ENCODE peak calls at places on chromosomes 12 and 14, in ten cellular contexts. G, Q, Z, V, Y, F, R, C, D and K are unnamed samples.

GRCh38 chr14:34662558-34663088 is 32.7 kb upstream of the SNX6 start:
- DNase-seq in R (no peak), Z (no peak), V (no peak), Q (no peak), F (no peak), G (no peak), D (no peak), C (no peak), Y (no peak), K (no peak)

GRCh38 chr14:69260979-69261605 is 1.1 kb downstream of the GALNT16 start:
- DNase-seq in R (no peak), C (peak; percentile 17), Y (peak; percentile 48), Q (no peak), V (no peak), G (no peak), Z (no peak), D (no peak), F (no peak), K (no peak)

GRCh38 chr14:53491256-53491905 is 338.3 kb upstream of the DDHD1 start:
- DNase-seq in F (peak; percentile 21), C (no peak), D (no peak), Q (no peak), Z (no peak), R (no peak), V (no peak), G (no peak), Y (no peak), K (no peak)

GRCh38 chr12:113841786-113842185 is 124.3 kb downstream of the RBM19 start:
- DNase-seq in Z (no peak), C (no peak), G (no peak), V (no peak), F (no peak), Y (no peak), D (no peak), R (no peak), Q (no peak), K (no peak)

GRCh38 chr12:32569256-32569655 is 109.8 kb upstream of the DNM1L start:
- DNase-seq in R (no peak), F (peak; percentile 19), D (peak; percentile 0), V (no peak), Z (no peak), C (no peak), Y (no peak), G (no peak), Q (no peak), K (no peak)

GRCh38 chr12:7339675-7340074 is 35.8 kb downstream of the ACSM4 start:
- DNase-seq in Y (no peak), D (no peak), F (no peak), Z (no peak), G (no peak), C (no peak), Q (no peak), R (no peak), V (no peak), K (no peak)

GRCh38 chr12:56084958-56085543 is 5.1 kb downstream of the ERBB3 start:
- DNase-seq in R (no peak), V (no peak), G (no peak), Q (no peak), Z (no peak), C (no peak), F (no peak), D (no peak), Y (no peak), K (no peak)

GRCh38 chr12:2648406-2648805 is 146.4 kb upstream of the FKBP4 start:
- DNase-seq in R (peak; percentile 29), Y (no peak), F (no peak), C (no peak), Z (no peak), Q (no peak), D (no peak), V (no peak), G (no peak), K (no peak)

GRCh38 chr12:12723147-12723680 is 6.0 kb downstream of the CDKN1B start:
- DNase-seq in D (no peak), Y (no peak), F (peak; percentile 44), C (no peak), V (peak; percentile 25), G (no peak), Q (no peak), R (no peak), Z (no peak), K (no peak)

GRCh38 chr14:92971601-92972180 is 48.7 kb downstream of the CHGA start:
- DNase-seq in Q (no peak), F (no peak), D (no peak), G (no peak), R (no peak), C (no peak), Y (no peak), Z (no peak), V (no peak), K (no peak)

GRCh38 chr12:12024958-12025682 is 45.6 kb upstream of the BCL2L14 start:
- DNase-seq in Y (no peak), C (no peak), G (no peak), Q (no peak), R (no peak), Z (no peak), F (no peak), D (peak; percentile 75), V (no peak), K (no peak)

GRCh38 chr12:2691340-2692111 is 103.2 kb upstream of the FKBP4 start:
- DNase-seq in Q (peak; percentile 57), F (no peak), Z (no peak), V (no peak), Y (no peak), C (no peak), R (no peak), G (no peak), D (no peak), K (no peak)